ENCODE peak calls at places on chromosomes 1 and 21, in five cellular contexts. M, U, D, C and I are unnamed samples.
A peak's percentile ranks its signal among the peaks of the same experiment; 100 is the strongest.

GRCh38 chr1:163346326-163346870 is 24.6 kb downstream of the NUF2 start:
- DNase-seq in D (no peak), C (no peak), M (peak; percentile 33), U (no peak), I (no peak)

GRCh38 chr1:184387871-184388670 is 1.2 kb downstream of the C1orf21 start:
- DNase-seq in D (peak; percentile 43), C (no peak), M (peak; percentile 76), U (peak; percentile 44), I (no peak)

GRCh38 chr1:230808268-230808872 is 60.0 kb downstream of the C1orf198 start:
- DNase-seq in C (no peak), U (no peak), D (no peak), M (no peak), I (no peak)

GRCh38 chr1:27864264-27864895 is 8.0 kb upstream of the THEMIS2 start:
- DNase-seq in D (no peak), C (no peak), M (no peak), U (no peak), I (no peak)

GRCh38 chr1:18149113-18149641 is 41.6 kb downstream of the IGSF21 start:
- DNase-seq in U (peak; percentile 32), C (no peak), M (no peak), D (no peak), I (no peak)

GRCh38 chr21:28283652-28284490 is 708.8 kb downstream of the LTN1 start:
- DNase-seq in M (peak; percentile 97), D (peak; percentile 20), C (no peak), U (peak; percentile 21), I (no peak)

GRCh38 chr1:973459-974292 is 7.4 kb downstream of the PLEKHN1 start:
- DNase-seq in M (no peak), U (no peak), D (no peak), C (no peak), I (no peak)

GRCh38 chr1:167223144-167224103 is 2.7 kb downstream of the POU2F1 start:
- DNase-seq in D (no peak), C (no peak), M (no peak), U (no peak), I (no peak)

GRCh38 chr1:91851130-91852010 is 34.6 kb downstream of the TGFBR3 start:
- DNase-seq in C (no peak), M (peak; percentile 82), D (peak; percentile 97), U (no peak), I (no peak)

GRCh38 chr1:151574575-151575529 is 34.7 kb downstream of the TUFT1 start:
- DNase-seq in M (peak; percentile 95), C (no peak), D (no peak), U (no peak), I (no peak)

GRCh38 chr21:14771587-14771986 is 225.5 kb upstream of the SAMSN1 start:
- DNase-seq in U (no peak), D (no peak), M (no peak), C (no peak), I (no peak)

GRCh38 chr1:204453141-204453772 is 41.3 kb downstream of the PIK3C2B start:
- DNase-seq in M (no peak), D (no peak), C (peak; percentile 91), U (no peak), I (peak; percentile 46)

GRCh38 chr1:154419620-154420020 is 14.5 kb downstream of the IL6R start:
- DNase-seq in C (peak; percentile 41), D (peak; percentile 87), U (peak; percentile 60), M (peak; percentile 67), I (no peak)

GRCh38 chr1:205335692-205336091 is 14.1 kb upstream of the NUAK2 start:
- DNase-seq in U (peak; percentile 50), D (peak; percentile 70), C (peak; percentile 77), M (peak; percentile 61), I (peak; percentile 77)

GRCh38 chr1:177044390-177044789 is 120.1 kb downstream of the ASTN1 start:
- DNase-seq in M (no peak), C (no peak), D (no peak), U (no peak), I (no peak)

GRCh38 chr1:182198006-182198605 is 136.6 kb upstream of the ZNF648 start:
- DNase-seq in C (no peak), U (no peak), M (no peak), D (no peak), I (no peak)

GRCh38 chr21:25895565-25896205 is 160.9 kb downstream of the GABPA start:
- DNase-seq in D (no peak), C (no peak), M (peak; percentile 21), U (no peak), I (no peak)

GRCh38 chr1:8463144-8463927 is 145.4 kb downstream of the SLC45A1 start:
- DNase-seq in D (peak; percentile 68), M (no peak), U (no peak), C (no peak), I (no peak)

GRCh38 chr1:65149753-65150463 is 1.9 kb downstream of the AK4 start:
- DNase-seq in M (no peak), D (no peak), C (no peak), U (no peak), I (no peak)

GRCh38 chr1:208332036-208332773 is 88.0 kb upstream of the PLXNA2 start:
- DNase-seq in M (no peak), C (no peak), D (no peak), U (no peak), I (no peak)

GRCh38 chr1:51518033-51518729 is 885 bp downstream of the EPS15 start:
- DNase-seq in D (peak; percentile 42), U (no peak), M (no peak), C (peak; percentile 56), I (peak; percentile 16)

GRCh38 chr1:109499661-109500536 is 6.0 kb downstream of the CYB561D1 start:
- DNase-seq in U (peak; percentile 74), D (no peak), M (peak; percentile 59), C (peak; percentile 76), I (peak; percentile 41)

GRCh38 chr1:204723131-204723787 is 37.7 kb upstream of the LRRN2 start:
- DNase-seq in C (no peak), D (no peak), M (no peak), U (no peak), I (no peak)

GRCh38 chr1:97190326-97190725 is 468.7 kb downstream of the PTBP2 start:
- DNase-seq in D (no peak), M (peak; percentile 63), C (no peak), U (peak; percentile 38), I (no peak)

GRCh38 chr1:32878183-32878582 is 7.5 kb upstream of the FNDC5 start:
- DNase-seq in C (no peak), M (peak; percentile 58), U (peak; percentile 19), D (no peak), I (no peak)

GRCh38 chr1:167517535-167518330 is 596 bp downstream of the CD247 start:
- DNase-seq in U (no peak), C (peak; percentile 86), M (no peak), D (no peak), I (peak; percentile 78)

GRCh38 chr1:224707849-224708725 is 92.0 kb downstream of the CNIH3 start:
- DNase-seq in U (no peak), M (peak; percentile 46), D (no peak), C (no peak), I (no peak)

GRCh38 chr21:44510508-44511218 is 29.3 kb downstream of the KRTAP10-1 start:
- DNase-seq in C (peak; percentile 77), U (peak; percentile 12), D (peak; percentile 23), M (peak; percentile 51), I (peak; percentile 85)

GRCh38 chr1:100325415-100326324 is 26.6 kb upstream of the CDC14A start:
- DNase-seq in M (no peak), C (no peak), D (no peak), U (no peak), I (no peak)